ENCODE peak calls at places on chromosomes 4 and X, in seven cellular contexts. One of them, this sample, is unnamed.

GRCh38 chrX:24259544-24260240 is 54.2 kb downstream of the SUPT20HL2 start:
- DNase-seq in HCT116: peak; percentile 50
- DNase-seq in SK-N-SH: peak; percentile 49
- DNase-seq in GM12878: no peak
- DNase-seq in H1: no peak
- DNase-seq in K562: peak; percentile 12
- DNase-seq in HepG2: peak; percentile 56
- DNase-seq in this sample: peak; percentile 35

GRCh38 chr4:8267077-8267476 is 2.5 kb upstream of the HTRA3 start:
- DNase-seq in HCT116: peak; percentile 35
- DNase-seq in SK-N-SH: peak; percentile 73
- DNase-seq in GM12878: no peak
- DNase-seq in H1: peak; percentile 54
- DNase-seq in K562: peak; percentile 81
- DNase-seq in HepG2: peak; percentile 52
- DNase-seq in this sample: peak; percentile 76

GRCh38 chr4:108861339-108861738 is 98.5 kb upstream of the ETNPPL start:
- DNase-seq in HCT116: no peak
- DNase-seq in SK-N-SH: no peak
- DNase-seq in GM12878: no peak
- DNase-seq in H1: no peak
- DNase-seq in K562: no peak
- DNase-seq in HepG2: no peak
- DNase-seq in this sample: peak; percentile 4

GRCh38 chr4:76550966-76551780 is 116.1 kb downstream of the SHROOM3 start:
- DNase-seq in HCT116: no peak
- DNase-seq in SK-N-SH: no peak
- DNase-seq in GM12878: no peak
- DNase-seq in H1: no peak
- DNase-seq in K562: no peak
- DNase-seq in HepG2: no peak
- DNase-seq in this sample: peak; percentile 37

GRCh38 chr4:138062929-138063328 is 179.2 kb downstream of the SLC7A11 start:
- DNase-seq in HCT116: no peak
- DNase-seq in SK-N-SH: no peak
- DNase-seq in GM12878: no peak
- DNase-seq in H1: no peak
- DNase-seq in K562: no peak
- DNase-seq in HepG2: no peak
- DNase-seq in this sample: no peak

GRCh38 chr4:538542-539142 is 37.5 kb downstream of the TMEM271 start:
- DNase-seq in HCT116: no peak
- DNase-seq in SK-N-SH: no peak
- DNase-seq in GM12878: no peak
- DNase-seq in H1: no peak
- DNase-seq in K562: no peak
- DNase-seq in HepG2: no peak
- DNase-seq in this sample: no peak

GRCh38 chrX:41475611-41476241 is 28.6 kb downstream of the NYX start:
- DNase-seq in HCT116: no peak
- DNase-seq in SK-N-SH: no peak
- DNase-seq in GM12878: no peak
- DNase-seq in H1: no peak
- DNase-seq in K562: no peak
- DNase-seq in HepG2: peak; percentile 35
- DNase-seq in this sample: no peak

GRCh38 chr4:34676390-34676789 is 1567.9 kb downstream of the ARAP2 start:
- DNase-seq in HCT116: peak; percentile 29
- DNase-seq in SK-N-SH: no peak
- DNase-seq in GM12878: no peak
- DNase-seq in H1: no peak
- DNase-seq in K562: no peak
- DNase-seq in HepG2: no peak
- DNase-seq in this sample: no peak

GRCh38 chrX:108072746-108073145 is 18.6 kb downstream of the PSMD10 start:
- DNase-seq in HCT116: no peak
- DNase-seq in SK-N-SH: no peak
- DNase-seq in GM12878: no peak
- DNase-seq in H1: no peak
- DNase-seq in K562: no peak
- DNase-seq in HepG2: no peak
- DNase-seq in this sample: no peak

GRCh38 chrX:14228611-14229010 is 198.9 kb upstream of the GEMIN8 start:
- DNase-seq in HCT116: no peak
- DNase-seq in SK-N-SH: no peak
- DNase-seq in GM12878: no peak
- DNase-seq in H1: no peak
- DNase-seq in K562: no peak
- DNase-seq in HepG2: no peak
- DNase-seq in this sample: no peak
- TF ChIP-seq JUND in HCT116: no peak
- TF ChIP-seq JUND in SK-N-SH: no peak
- TF ChIP-seq JUND in GM12878: no peak
- TF ChIP-seq JUND in H1: no peak
- TF ChIP-seq JUND in K562: no peak
- TF ChIP-seq JUND in HepG2: no peak
- TF ChIP-seq JUND in this sample: no peak

GRCh38 chr4:52071786-52072552 is 20.9 kb downstream of the SPATA18 start:
- DNase-seq in HCT116: no peak
- DNase-seq in SK-N-SH: no peak
- DNase-seq in GM12878: no peak
- DNase-seq in H1: no peak
- DNase-seq in K562: no peak
- DNase-seq in HepG2: no peak
- DNase-seq in this sample: no peak

GRCh38 chr4:52081216-52081615 is 30.1 kb downstream of the SPATA18 start:
- DNase-seq in HCT116: no peak
- DNase-seq in SK-N-SH: no peak
- DNase-seq in GM12878: no peak
- DNase-seq in H1: no peak
- DNase-seq in K562: no peak
- DNase-seq in HepG2: no peak
- DNase-seq in this sample: no peak

GRCh38 chr4:52076731-52077130 is 25.6 kb downstream of the SPATA18 start:
- DNase-seq in HCT116: no peak
- DNase-seq in SK-N-SH: peak; percentile 60
- DNase-seq in GM12878: no peak
- DNase-seq in H1: peak; percentile 44
- DNase-seq in K562: no peak
- DNase-seq in HepG2: no peak
- DNase-seq in this sample: no peak
- TF ChIP-seq JUND in HCT116: no peak
- TF ChIP-seq JUND in SK-N-SH: no peak
- TF ChIP-seq JUND in GM12878: no peak
- TF ChIP-seq JUND in H1: no peak
- TF ChIP-seq JUND in K562: no peak
- TF ChIP-seq JUND in HepG2: no peak
- TF ChIP-seq JUND in this sample: no peak

DNA sequence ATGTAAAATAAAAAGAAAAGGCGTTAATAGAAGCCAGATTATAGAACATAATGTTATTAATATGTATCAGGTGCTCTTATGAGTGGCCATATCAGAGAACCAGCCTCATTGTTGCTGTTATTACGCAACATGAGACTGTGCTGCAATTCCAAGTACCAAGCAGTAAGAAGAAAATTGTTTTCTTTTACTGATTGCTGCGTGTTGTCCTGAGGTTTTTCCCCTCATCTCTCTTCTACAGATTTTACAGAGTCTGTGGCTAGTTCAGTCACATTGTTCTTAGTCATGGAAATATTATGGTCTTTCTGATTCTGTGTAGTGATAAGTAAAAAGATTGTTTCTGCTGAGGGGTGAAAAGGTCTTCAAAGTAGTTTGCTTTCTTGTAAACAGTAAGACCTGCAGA is 55.9 kb downstream of the NPNT start:
- DNase-seq in HCT116: no peak
- DNase-seq in SK-N-SH: no peak
- DNase-seq in GM12878: no peak
- DNase-seq in H1: no peak
- DNase-seq in K562: no peak
- DNase-seq in HepG2: no peak
- DNase-seq in this sample: no peak
- TF ChIP-seq JUND in HCT116: no peak
- TF ChIP-seq JUND in SK-N-SH: no peak
- TF ChIP-seq JUND in GM12878: no peak
- TF ChIP-seq JUND in H1: no peak
- TF ChIP-seq JUND in K562: no peak
- TF ChIP-seq JUND in HepG2: no peak
- TF ChIP-seq JUND in this sample: no peak

GRCh38 chrX:100447563-100448397 is 37.7 kb upstream of the PCDH19 start:
- DNase-seq in HCT116: peak; percentile 31
- DNase-seq in SK-N-SH: peak; percentile 61
- DNase-seq in GM12878: no peak
- DNase-seq in H1: no peak
- DNase-seq in K562: peak; percentile 62
- DNase-seq in HepG2: no peak
- DNase-seq in this sample: peak; percentile 18
- TF ChIP-seq JUND in HCT116: no peak
- TF ChIP-seq JUND in SK-N-SH: no peak
- TF ChIP-seq JUND in GM12878: no peak
- TF ChIP-seq JUND in H1: no peak
- TF ChIP-seq JUND in K562: no peak
- TF ChIP-seq JUND in HepG2: no peak
- TF ChIP-seq JUND in this sample: no peak

GRCh38 chr4:25818293-25819240 is 44.2 kb downstream of the SEL1L3 start:
- DNase-seq in HCT116: no peak
- DNase-seq in SK-N-SH: no peak
- DNase-seq in GM12878: no peak
- DNase-seq in H1: no peak
- DNase-seq in K562: no peak
- DNase-seq in HepG2: no peak
- DNase-seq in this sample: no peak
- TF ChIP-seq JUND in HCT116: no peak
- TF ChIP-seq JUND in SK-N-SH: peak; percentile 33
- TF ChIP-seq JUND in GM12878: no peak
- TF ChIP-seq JUND in H1: no peak
- TF ChIP-seq JUND in K562: no peak
- TF ChIP-seq JUND in HepG2: no peak
- TF ChIP-seq JUND in this sample: no peak

GRCh38 chr4:43550981-43551627 is 658.6 kb downstream of the GRXCR1 start:
- DNase-seq in HCT116: no peak
- DNase-seq in SK-N-SH: no peak
- DNase-seq in GM12878: no peak
- DNase-seq in H1: no peak
- DNase-seq in K562: no peak
- DNase-seq in HepG2: no peak
- DNase-seq in this sample: no peak
- TF ChIP-seq JUND in HCT116: no peak
- TF ChIP-seq JUND in SK-N-SH: no peak
- TF ChIP-seq JUND in GM12878: no peak
- TF ChIP-seq JUND in H1: no peak
- TF ChIP-seq JUND in K562: no peak
- TF ChIP-seq JUND in HepG2: no peak
- TF ChIP-seq JUND in this sample: no peak

GRCh38 chrX:30735839-30736238 is 82.6 kb downstream of the GK start:
- DNase-seq in HCT116: peak; percentile 39
- DNase-seq in SK-N-SH: peak; percentile 45
- DNase-seq in GM12878: peak; percentile 35
- DNase-seq in H1: peak; percentile 25
- DNase-seq in K562: peak; percentile 48
- DNase-seq in HepG2: peak; percentile 53
- DNase-seq in this sample: peak; percentile 66
- TF ChIP-seq JUND in HCT116: no peak
- TF ChIP-seq JUND in SK-N-SH: no peak
- TF ChIP-seq JUND in GM12878: no peak
- TF ChIP-seq JUND in H1: no peak
- TF ChIP-seq JUND in K562: no peak
- TF ChIP-seq JUND in HepG2: no peak
- TF ChIP-seq JUND in this sample: no peak

GRCh38 chrX:109274806-109275205 is 207.1 kb downstream of the GUCY2F start:
- DNase-seq in HCT116: no peak
- DNase-seq in SK-N-SH: no peak
- DNase-seq in GM12878: no peak
- DNase-seq in H1: no peak
- DNase-seq in K562: no peak
- DNase-seq in HepG2: no peak
- DNase-seq in this sample: no peak
- TF ChIP-seq JUND in HCT116: no peak
- TF ChIP-seq JUND in SK-N-SH: no peak
- TF ChIP-seq JUND in GM12878: no peak
- TF ChIP-seq JUND in H1: no peak
- TF ChIP-seq JUND in K562: no peak
- TF ChIP-seq JUND in HepG2: no peak
- TF ChIP-seq JUND in this sample: no peak